ENCODE peak calls at places on chromosomes 13 and 19, in six cellular contexts. Z is G401, S is Calu3, Y is RPMI7951, R is smooth muscle cell of the brain vasculature, V is T-helper 9 cell. G is an unnamed sample.

GRCh38 chr19:53908106-53908932 is 759 bp upstream of the CACNG7 start:
- DNase-seq in S (peak; percentile 63), Z (peak; percentile 91), V (no peak), R (no peak), Y (peak; percentile 53), G (no peak)

GRCh38 chr19:42113641-42114348 is 18.5 kb downstream of the POU2F2 start:
- DNase-seq in V (no peak), R (peak; percentile 87), S (peak; percentile 65), Y (peak; percentile 99), Z (peak; percentile 12), G (no peak)

GRCh38 chr19:2355168-2356035 is 4.7 kb upstream of the TMPRSS9 start:
- DNase-seq in R (no peak), Y (peak; percentile 76), Z (peak; percentile 64), S (no peak), V (no peak), G (no peak)

GRCh38 chr13:65032825-65033224 is 2197.3 kb downstream of the PCDH9 start:
- DNase-seq in Z (no peak), S (no peak), V (no peak), Y (no peak), R (no peak), G (no peak)

GRCh38 chr19:39246951-39247669 is 1.5 kb downstream of the IFNL4 start:
- DNase-seq in S (no peak), Y (peak; percentile 40), R (no peak), V (peak; percentile 17), Z (peak; percentile 46), G (no peak)

GRCh38 chr13:72125561-72125960 is 258.6 kb upstream of the DACH1 start:
- DNase-seq in R (no peak), Y (no peak), S (no peak), V (no peak), Z (no peak), G (no peak)

GRCh38 chr19:35983177-35983576 is 11.8 kb upstream of the SDHAF1 start:
- DNase-seq in R (no peak), V (no peak), Z (no peak), Y (no peak), S (no peak), G (no peak)

GRCh38 chr19:51002542-51003311 is 1.3 kb upstream of the KLK8 start:
- DNase-seq in V (no peak), R (no peak), Y (peak; percentile 13), Z (no peak), S (peak; percentile 96), G (no peak)

GRCh38 chr13:57311009-57311586 is 144.1 kb downstream of the PRR20E start:
- DNase-seq in R (no peak), Y (no peak), V (no peak), Z (no peak), S (no peak), G (no peak)

GRCh38 chr13:50699874-50700663 is 143.4 kb downstream of the DLEU7 start:
- DNase-seq in V (no peak), Y (no peak), R (no peak), Z (no peak), S (no peak), G (no peak)

GRCh38 chr19:48896191-48896720 is 2.3 kb downstream of the TULP2 start:
- DNase-seq in R (no peak), Y (peak; percentile 42), Z (peak; percentile 72), S (no peak), V (no peak), G (no peak)

GRCh38 chr13:49320975-49321374 is 73.2 kb downstream of the CDADC1 start:
- DNase-seq in Z (no peak), Y (no peak), R (no peak), V (no peak), S (no peak), G (no peak)

GRCh38 chr13:24225062-24225461 is 64.5 kb downstream of the SPATA13 start:
- DNase-seq in S (no peak), R (no peak), V (no peak), Y (no peak), Z (no peak), G (no peak)

GRCh38 chr19:367963-368623 is 23.5 kb upstream of the MIER2 start:
- DNase-seq in Z (no peak), Y (no peak), V (no peak), R (no peak), S (no peak), G (no peak)

GRCh38 chr13:109610517-109610916 is 175.9 kb downstream of the IRS2 start:
- DNase-seq in R (no peak), S (peak; percentile 28), Y (peak; percentile 0), Z (no peak), V (peak; percentile 16), G (peak; percentile 37)

GRCh38 chr19:718251-719024 is 9.7 kb downstream of the PALM start:
- DNase-seq in S (no peak), Z (no peak), Y (no peak), V (no peak), R (no peak), G (no peak)

GRCh38 chr19:1360818-1361461 is 22.8 kb upstream of the NDUFS7 start:
- DNase-seq in Y (peak; percentile 94), V (no peak), R (no peak), Z (peak; percentile 42), S (no peak), G (no peak)

GRCh38 chr13:25378528-25378927 is 6.8 kb downstream of the ATP8A2 start:
- DNase-seq in R (no peak), Z (peak; percentile 87), S (no peak), V (no peak), Y (no peak), G (no peak)

GRCh38 chr13:21670883-21671792 is at the start of gene FGF9:
- DNase-seq in S (peak; percentile 68), R (no peak), Y (peak; percentile 54), V (peak; percentile 70), Z (peak; percentile 85), G (peak; percentile 76)

GRCh38 chr13:26965976-26966375 is 205.4 kb upstream of the GPR12 start:
- DNase-seq in Z (no peak), S (no peak), R (no peak), V (no peak), Y (peak; percentile 63), G (no peak)

GRCh38 chr19:49149652-49150105 is 5.5 kb downstream of the HRC start:
- DNase-seq in V (no peak), Y (peak; percentile 87), Z (peak; percentile 82), S (peak; percentile 66), R (peak; percentile 66), G (no peak)

GRCh38 chr13:73273737-73274136 is 214.9 kb downstream of the KLF5 start:
- DNase-seq in R (no peak), Z (no peak), V (no peak), Y (peak; percentile 34), S (no peak), G (no peak)

GRCh38 chr19:56076413-56076998 is 44.6 kb downstream of the ZNF787 start:
- DNase-seq in R (peak; percentile 28), Z (peak; percentile 57), V (peak; percentile 30), S (peak; percentile 75), Y (peak; percentile 55), G (peak; percentile 15)

GRCh38 chr13:38954844-38955243 is 35.8 kb downstream of the STOML3 start:
- DNase-seq in S (no peak), Y (no peak), R (no peak), Z (no peak), V (no peak), G (no peak)

GRCh38 chr13:64928704-64929499 is 2301.2 kb downstream of the PCDH9 start:
- DNase-seq in R (peak; percentile 23), S (no peak), Z (no peak), V (no peak), Y (peak; percentile 32), G (no peak)

GRCh38 chr13:92829930-92830329 is 396.7 kb upstream of the GPC6 start:
- DNase-seq in Y (no peak), R (no peak), V (no peak), Z (no peak), S (no peak), G (no peak)

GRCh38 chr19:44876930-44877530 is 14.0 kb upstream of the TOMM40 start:
- DNase-seq in S (no peak), Z (no peak), V (no peak), Y (no peak), R (no peak), G (no peak)

GRCh38 chr13:113861433-113862030 is 2.3 kb downstream of the GAS6 start:
- DNase-seq in V (no peak), Y (peak; percentile 91), R (no peak), Z (no peak), S (no peak), G (no peak)

GRCh38 chr19:4986471-4986888 is 17.6 kb downstream of the KDM4B start:
- DNase-seq in R (no peak), Y (no peak), Z (no peak), S (no peak), V (no peak), G (no peak)

GRCh38 chr19:45076029-45076850 is at the start of gene ZNF296:
- DNase-seq in S (peak; percentile 93), Y (peak; percentile 74), R (no peak), Z (peak; percentile 88), V (peak; percentile 62), G (peak; percentile 64)

GRCh38 chr13:51759240-51759639 is 44.7 kb downstream of the DHRS12 start:
- DNase-seq in Z (no peak), S (no peak), V (no peak), Y (no peak), R (no peak), G (no peak)

GRCh38 chr13:28485551-28485950 is 9.4 kb downstream of the FLT1 start:
- DNase-seq in Z (no peak), R (no peak), Y (no peak), S (no peak), V (no peak), G (no peak)

GRCh38 chr19:38384209-38385027 is 3.4 kb downstream of the GGN start:
- DNase-seq in R (no peak), Z (peak; percentile 19), Y (no peak), V (no peak), S (no peak), G (no peak)

GRCh38 chr19:44626067-44626624 is 12.8 kb downstream of the IGSF23 start:
- DNase-seq in S (peak; percentile 80), R (no peak), V (no peak), Y (peak; percentile 94), Z (no peak), G (no peak)

G was measured in T-cell.